ENCODE peak calls at places on chromosomes 11 and 22, in nine cellular contexts. One of them, this sample, is unnamed.

GRCh38 chr11:125930076-125930450 is 15.8 kb upstream of the VSIG10L2 start:
- DNase-seq in endodermal cell: no peak
- DNase-seq in HL-60: no peak
- DNase-seq in CD8-positive, alpha-beta T cell: no peak
- DNase-seq in lower lobe of right lung: no peak
- DNase-seq in mammary epithelial cell: no peak
- DNase-seq in effector memory CD4-positive, alpha-beta T cell: no peak
- DNase-seq in endothelial cell of umbilical vein: no peak
- DNase-seq in A549: no peak
- DNase-seq in this sample: no peak

GRCh38 chr11:12914401-12914912 is 94.7 kb upstream of the RASSF10 start:
- DNase-seq in mammary epithelial cell: peak
- DNase-seq in endothelial cell of umbilical vein: no peak
- DNase-seq in effector memory CD4-positive, alpha-beta T cell: no peak
- DNase-seq in HL-60: no peak
- DNase-seq in lower lobe of right lung: peak
- DNase-seq in A549: peak
- DNase-seq in endodermal cell: peak
- DNase-seq in CD8-positive, alpha-beta T cell: no peak
- DNase-seq in this sample: no peak

GRCh38 chr22:46679711-46680269 is 58.3 kb downstream of the CERK start:
- DNase-seq in lower lobe of right lung: no peak
- DNase-seq in HL-60: no peak
- DNase-seq in effector memory CD4-positive, alpha-beta T cell: no peak
- DNase-seq in CD8-positive, alpha-beta T cell: no peak
- DNase-seq in A549: no peak
- DNase-seq in endothelial cell of umbilical vein: no peak
- DNase-seq in mammary epithelial cell: no peak
- DNase-seq in endodermal cell: no peak
- DNase-seq in this sample: no peak

GRCh38 chr22:32803020-32803758 is 1.7 kb downstream of the TIMP3 start:
- DNase-seq in endothelial cell of umbilical vein: no peak
- DNase-seq in lower lobe of right lung: no peak
- DNase-seq in effector memory CD4-positive, alpha-beta T cell: no peak
- DNase-seq in CD8-positive, alpha-beta T cell: no peak
- DNase-seq in A549: no peak
- DNase-seq in mammary epithelial cell: peak
- DNase-seq in endodermal cell: peak
- DNase-seq in HL-60: no peak
- DNase-seq in this sample: peak

GRCh38 chr22:48300877-48301276 is 1526.8 kb downstream of the BRD1 start:
- DNase-seq in A549: no peak
- DNase-seq in endothelial cell of umbilical vein: no peak
- DNase-seq in lower lobe of right lung: no peak
- DNase-seq in mammary epithelial cell: no peak
- DNase-seq in effector memory CD4-positive, alpha-beta T cell: no peak
- DNase-seq in endodermal cell: no peak
- DNase-seq in CD8-positive, alpha-beta T cell: no peak
- DNase-seq in HL-60: no peak
- DNase-seq in this sample: no peak

GRCh38 chr11:9760180-9760550 is 96.3 kb downstream of the SWAP70 start:
- DNase-seq in endodermal cell: no peak
- DNase-seq in mammary epithelial cell: peak
- DNase-seq in A549: no peak
- DNase-seq in lower lobe of right lung: peak
- DNase-seq in HL-60: no peak
- DNase-seq in endothelial cell of umbilical vein: no peak
- DNase-seq in CD8-positive, alpha-beta T cell: no peak
- DNase-seq in effector memory CD4-positive, alpha-beta T cell: no peak
- DNase-seq in this sample: no peak

GRCh38 chr22:39309364-39309861 is 10.0 kb downstream of the RPL3 start:
- DNase-seq in effector memory CD4-positive, alpha-beta T cell: no peak
- DNase-seq in endothelial cell of umbilical vein: no peak
- DNase-seq in lower lobe of right lung: no peak
- DNase-seq in mammary epithelial cell: peak
- DNase-seq in A549: no peak
- DNase-seq in HL-60: no peak
- DNase-seq in endodermal cell: peak
- DNase-seq in CD8-positive, alpha-beta T cell: no peak
- DNase-seq in this sample: peak

GRCh38 chr11:112016088-112016764 is 9.0 kb upstream of the DLAT start:
- DNase-seq in lower lobe of right lung: no peak
- DNase-seq in A549: no peak
- DNase-seq in endodermal cell: no peak
- DNase-seq in mammary epithelial cell: no peak
- DNase-seq in effector memory CD4-positive, alpha-beta T cell: no peak
- DNase-seq in CD8-positive, alpha-beta T cell: no peak
- DNase-seq in HL-60: no peak
- DNase-seq in endothelial cell of umbilical vein: no peak
- DNase-seq in this sample: no peak

GRCh38 chr11:44456544-44457270 is 108.8 kb upstream of the CD82 start:
- DNase-seq in mammary epithelial cell: no peak
- DNase-seq in lower lobe of right lung: no peak
- DNase-seq in A549: peak
- DNase-seq in HL-60: no peak
- DNase-seq in endodermal cell: peak
- DNase-seq in CD8-positive, alpha-beta T cell: no peak
- DNase-seq in effector memory CD4-positive, alpha-beta T cell: no peak
- DNase-seq in endothelial cell of umbilical vein: no peak
- DNase-seq in this sample: peak

GRCh38 chr11:32435152-32435480 is 223 bp downstream of the WT1 start:
- DNase-seq in endodermal cell: peak
- DNase-seq in mammary epithelial cell: no peak
- DNase-seq in A549: peak
- DNase-seq in endothelial cell of umbilical vein: no peak
- DNase-seq in CD8-positive, alpha-beta T cell: no peak
- DNase-seq in effector memory CD4-positive, alpha-beta T cell: no peak
- DNase-seq in HL-60: peak
- DNase-seq in lower lobe of right lung: no peak
- DNase-seq in this sample: no peak

GRCh38 chr11:65853249-65853979 is 4.6 kb downstream of the CFL1 start:
- DNase-seq in mammary epithelial cell: no peak
- DNase-seq in endothelial cell of umbilical vein: no peak
- DNase-seq in HL-60: no peak
- DNase-seq in CD8-positive, alpha-beta T cell: no peak
- DNase-seq in endodermal cell: peak
- DNase-seq in effector memory CD4-positive, alpha-beta T cell: no peak
- DNase-seq in A549: no peak
- DNase-seq in lower lobe of right lung: no peak
- DNase-seq in this sample: no peak

GRCh38 chr11:12502950-12503579 is 125.7 kb downstream of the PARVA start:
- DNase-seq in A549: peak
- DNase-seq in HL-60: no peak
- DNase-seq in endodermal cell: no peak
- DNase-seq in mammary epithelial cell: no peak
- DNase-seq in lower lobe of right lung: no peak
- DNase-seq in CD8-positive, alpha-beta T cell: no peak
- DNase-seq in endothelial cell of umbilical vein: no peak
- DNase-seq in effector memory CD4-positive, alpha-beta T cell: no peak
- DNase-seq in this sample: no peak

GRCh38 chr11:43803766-43804165 is 76.9 kb upstream of the ALKBH3 start:
- DNase-seq in endodermal cell: no peak
- DNase-seq in endothelial cell of umbilical vein: no peak
- DNase-seq in A549: no peak
- DNase-seq in HL-60: no peak
- DNase-seq in lower lobe of right lung: no peak
- DNase-seq in mammary epithelial cell: no peak
- DNase-seq in effector memory CD4-positive, alpha-beta T cell: no peak
- DNase-seq in CD8-positive, alpha-beta T cell: no peak
- DNase-seq in this sample: no peak

GRCh38 chr11:47354913-47355282 is 2.4 kb upstream of the MYBPC3 start:
- DNase-seq in HL-60: no peak
- DNase-seq in lower lobe of right lung: no peak
- DNase-seq in endothelial cell of umbilical vein: no peak
- DNase-seq in mammary epithelial cell: no peak
- DNase-seq in A549: no peak
- DNase-seq in CD8-positive, alpha-beta T cell: no peak
- DNase-seq in effector memory CD4-positive, alpha-beta T cell: no peak
- DNase-seq in endodermal cell: no peak
- DNase-seq in this sample: no peak
- H3K27ac ChIP-seq in HL-60: no peak
- H3K27ac ChIP-seq in lower lobe of right lung: peak
- H3K27ac ChIP-seq in endothelial cell of umbilical vein: no peak
- H3K27ac ChIP-seq in mammary epithelial cell: no peak
- H3K27ac ChIP-seq in A549: peak
- H3K27ac ChIP-seq in CD8-positive, alpha-beta T cell: no peak
- H3K27ac ChIP-seq in effector memory CD4-positive, alpha-beta T cell: no peak
- H3K27ac ChIP-seq in endodermal cell: no peak
- H3K27ac ChIP-seq in this sample: no peak

GRCh38 chr11:86575208-86575855 is 97.1 kb downstream of the ME3 start:
- DNase-seq in mammary epithelial cell: no peak
- DNase-seq in CD8-positive, alpha-beta T cell: no peak
- DNase-seq in endothelial cell of umbilical vein: no peak
- DNase-seq in lower lobe of right lung: no peak
- DNase-seq in endodermal cell: no peak
- DNase-seq in HL-60: no peak
- DNase-seq in effector memory CD4-positive, alpha-beta T cell: no peak
- DNase-seq in A549: no peak
- DNase-seq in this sample: no peak

GRCh38 chr11:86578727-86579405 is 93.5 kb downstream of the ME3 start:
- DNase-seq in A549: no peak
- DNase-seq in HL-60: no peak
- DNase-seq in CD8-positive, alpha-beta T cell: no peak
- DNase-seq in effector memory CD4-positive, alpha-beta T cell: no peak
- DNase-seq in endodermal cell: no peak
- DNase-seq in endothelial cell of umbilical vein: no peak
- DNase-seq in lower lobe of right lung: no peak
- DNase-seq in mammary epithelial cell: peak
- DNase-seq in this sample: no peak

GRCh38 chr11:86577663-86578636 is 94.5 kb downstream of the ME3 start:
- DNase-seq in endothelial cell of umbilical vein: peak
- DNase-seq in A549: peak
- DNase-seq in lower lobe of right lung: peak
- DNase-seq in endodermal cell: no peak
- DNase-seq in HL-60: no peak
- DNase-seq in mammary epithelial cell: peak
- DNase-seq in effector memory CD4-positive, alpha-beta T cell: no peak
- DNase-seq in CD8-positive, alpha-beta T cell: no peak
- DNase-seq in this sample: peak

GRCh38 chr11:86575927-86576326 is 96.5 kb downstream of the ME3 start:
- DNase-seq in effector memory CD4-positive, alpha-beta T cell: no peak
- DNase-seq in mammary epithelial cell: no peak
- DNase-seq in lower lobe of right lung: no peak
- DNase-seq in HL-60: no peak
- DNase-seq in endodermal cell: no peak
- DNase-seq in CD8-positive, alpha-beta T cell: no peak
- DNase-seq in A549: no peak
- DNase-seq in endothelial cell of umbilical vein: no peak
- DNase-seq in this sample: no peak

DNA sequence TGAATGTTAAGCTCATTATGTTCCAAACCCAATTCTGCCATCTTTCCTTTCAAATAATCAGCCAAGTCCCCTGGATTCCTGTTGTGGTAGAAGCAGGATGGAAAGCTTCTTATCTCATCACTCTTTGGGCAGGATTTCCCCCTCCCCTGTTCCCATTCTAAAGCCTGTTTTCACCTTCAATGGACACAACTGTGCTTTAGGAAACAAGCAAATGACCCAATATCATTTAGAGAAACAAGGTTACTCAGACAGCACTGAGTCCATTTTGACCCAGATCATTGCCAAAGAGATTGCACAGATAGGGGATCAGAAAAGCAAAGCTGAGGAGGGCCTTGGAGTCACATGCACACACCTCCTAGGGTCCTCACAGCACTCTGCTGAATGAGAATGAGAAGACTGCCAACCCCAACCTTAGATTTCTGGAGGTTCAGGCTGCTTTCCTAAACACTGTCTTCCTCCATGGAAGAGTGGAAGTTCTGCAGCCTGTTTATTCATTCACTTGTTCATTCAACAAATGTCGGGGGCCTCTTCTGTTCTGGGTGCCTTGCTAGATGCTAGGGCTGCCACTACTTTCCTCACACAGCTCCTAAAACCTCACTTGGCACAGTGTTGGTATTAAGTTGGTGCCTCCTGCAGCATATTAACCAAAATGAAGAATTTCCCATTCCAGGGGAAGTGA is 95.3 kb downstream of the ME3 start:
- DNase-seq in A549: no peak
- DNase-seq in endothelial cell of umbilical vein: peak
- DNase-seq in endodermal cell: no peak
- DNase-seq in effector memory CD4-positive, alpha-beta T cell: no peak
- DNase-seq in lower lobe of right lung: no peak
- DNase-seq in HL-60: no peak
- DNase-seq in mammary epithelial cell: no peak
- DNase-seq in CD8-positive, alpha-beta T cell: no peak
- DNase-seq in this sample: no peak
- H3K27ac ChIP-seq in A549: peak
- H3K27ac ChIP-seq in endothelial cell of umbilical vein: peak
- H3K27ac ChIP-seq in endodermal cell: no peak
- H3K27ac ChIP-seq in effector memory CD4-positive, alpha-beta T cell: no peak
- H3K27ac ChIP-seq in lower lobe of right lung: no peak
- H3K27ac ChIP-seq in HL-60: no peak
- H3K27ac ChIP-seq in mammary epithelial cell: no peak
- H3K27ac ChIP-seq in CD8-positive, alpha-beta T cell: no peak
- H3K27ac ChIP-seq in this sample: no peak

GRCh38 chr11:29280452-29280851 is 736.4 kb downstream of the KCNA4 start:
- DNase-seq in effector memory CD4-positive, alpha-beta T cell: no peak
- DNase-seq in mammary epithelial cell: peak
- DNase-seq in HL-60: no peak
- DNase-seq in CD8-positive, alpha-beta T cell: no peak
- DNase-seq in A549: peak
- DNase-seq in endothelial cell of umbilical vein: peak
- DNase-seq in lower lobe of right lung: no peak
- DNase-seq in endodermal cell: no peak
- DNase-seq in this sample: no peak
- H3K27ac ChIP-seq in effector memory CD4-positive, alpha-beta T cell: no peak
- H3K27ac ChIP-seq in mammary epithelial cell: peak
- H3K27ac ChIP-seq in HL-60: no peak
- H3K27ac ChIP-seq in CD8-positive, alpha-beta T cell: no peak
- H3K27ac ChIP-seq in A549: peak
- H3K27ac ChIP-seq in endothelial cell of umbilical vein: no peak
- H3K27ac ChIP-seq in lower lobe of right lung: no peak
- H3K27ac ChIP-seq in endodermal cell: no peak
- H3K27ac ChIP-seq in this sample: no peak

GRCh38 chr11:83569134-83569805 is 283.1 kb upstream of the CCDC90B start:
- DNase-seq in endothelial cell of umbilical vein: no peak
- DNase-seq in HL-60: no peak
- DNase-seq in mammary epithelial cell: no peak
- DNase-seq in lower lobe of right lung: no peak
- DNase-seq in endodermal cell: no peak
- DNase-seq in CD8-positive, alpha-beta T cell: no peak
- DNase-seq in effector memory CD4-positive, alpha-beta T cell: no peak
- DNase-seq in A549: no peak
- DNase-seq in this sample: no peak

GRCh38 chr11:83573097-83573496 is 286.9 kb upstream of the CCDC90B start:
- DNase-seq in effector memory CD4-positive, alpha-beta T cell: no peak
- DNase-seq in mammary epithelial cell: peak
- DNase-seq in A549: no peak
- DNase-seq in HL-60: no peak
- DNase-seq in CD8-positive, alpha-beta T cell: no peak
- DNase-seq in endodermal cell: no peak
- DNase-seq in lower lobe of right lung: no peak
- DNase-seq in endothelial cell of umbilical vein: no peak
- DNase-seq in this sample: no peak

GRCh38 chr11:83572521-83572920 is 286.4 kb upstream of the CCDC90B start:
- DNase-seq in effector memory CD4-positive, alpha-beta T cell: no peak
- DNase-seq in endodermal cell: no peak
- DNase-seq in A549: no peak
- DNase-seq in CD8-positive, alpha-beta T cell: no peak
- DNase-seq in mammary epithelial cell: no peak
- DNase-seq in HL-60: no peak
- DNase-seq in lower lobe of right lung: no peak
- DNase-seq in endothelial cell of umbilical vein: no peak
- DNase-seq in this sample: no peak

GRCh38 chr11:83568474-83568873 is 282.3 kb upstream of the CCDC90B start:
- DNase-seq in endodermal cell: no peak
- DNase-seq in CD8-positive, alpha-beta T cell: no peak
- DNase-seq in A549: no peak
- DNase-seq in mammary epithelial cell: no peak
- DNase-seq in HL-60: no peak
- DNase-seq in endothelial cell of umbilical vein: no peak
- DNase-seq in effector memory CD4-positive, alpha-beta T cell: no peak
- DNase-seq in lower lobe of right lung: no peak
- DNase-seq in this sample: no peak

GRCh38 chr11:83571301-83571700 is 285.1 kb upstream of the CCDC90B start:
- DNase-seq in endodermal cell: no peak
- DNase-seq in mammary epithelial cell: no peak
- DNase-seq in HL-60: no peak
- DNase-seq in A549: no peak
- DNase-seq in CD8-positive, alpha-beta T cell: no peak
- DNase-seq in lower lobe of right lung: no peak
- DNase-seq in endothelial cell of umbilical vein: no peak
- DNase-seq in effector memory CD4-positive, alpha-beta T cell: no peak
- DNase-seq in this sample: no peak
- H3K27ac ChIP-seq in endodermal cell: no peak
- H3K27ac ChIP-seq in mammary epithelial cell: no peak
- H3K27ac ChIP-seq in HL-60: no peak
- H3K27ac ChIP-seq in A549: no peak
- H3K27ac ChIP-seq in CD8-positive, alpha-beta T cell: no peak
- H3K27ac ChIP-seq in lower lobe of right lung: no peak
- H3K27ac ChIP-seq in endothelial cell of umbilical vein: no peak
- H3K27ac ChIP-seq in effector memory CD4-positive, alpha-beta T cell: no peak
- H3K27ac ChIP-seq in this sample: no peak

This sample was measured in PC-9.